ENCODE peak calls at places on chromosomes 16 and 17, in nine cellular contexts. M is prostate gland, A is transverse colon, O is vagina, Z is HL-60, K is spleen, V is HepG2, C is stomach, D is sigmoid colon. Y is an unnamed sample.

GRCh38 chr17:5031365-5032082 is 3.7 kb downstream of the SLC52A1 start:
- DNase-seq in M (peak; percentile 65), K (peak; percentile 90), C (peak; percentile 81), Z (peak; percentile 66), A (peak; percentile 88), D (peak; percentile 90), O (no peak), V (peak; percentile 50), Y (peak; percentile 78)

GRCh38 chr16:2752850-2753522 is 548 bp downstream of the SRRM2 start:
- DNase-seq in D (peak; percentile 93), V (peak; percentile 56), M (peak; percentile 78), O (no peak), C (peak; percentile 86), K (no peak), Z (peak; percentile 76), A (peak; percentile 87), Y (peak; percentile 78)

GRCh38 chr16:88569614-88569984 is 604 bp upstream of the ZC3H18 start:
- DNase-seq in A (no peak), V (peak; percentile 34), O (no peak), Z (no peak), M (peak; percentile 12), C (no peak), K (peak; percentile 91), D (no peak), Y (no peak)

GRCh38 chr16:7086842-7087616 is 245.6 kb upstream of the RBFOX1 start:
- DNase-seq in M (no peak), D (no peak), Z (peak; percentile 2), V (peak; percentile 33), O (no peak), K (no peak), A (no peak), C (no peak), Y (no peak)

GRCh38 chr17:56358651-56359050 is 205.4 kb downstream of the ANKFN1 start:
- DNase-seq in A (no peak), K (no peak), O (no peak), V (no peak), C (no peak), D (no peak), Z (no peak), M (no peak), Y (no peak)

GRCh38 chr17:73390221-73390620 is 78.4 kb upstream of the CDC42EP4 start:
- DNase-seq in K (peak; percentile 62), V (no peak), O (no peak), M (no peak), A (no peak), C (no peak), D (no peak), Z (no peak), Y (no peak)

GRCh38 chr16:30658731-30659506 is 688 bp downstream of the FBRS start:
- DNase-seq in C (peak; percentile 73), O (no peak), A (no peak), Z (peak; percentile 97), V (peak; percentile 96), D (peak; percentile 94), K (peak; percentile 95), M (peak; percentile 87), Y (peak; percentile 70)

GRCh38 chr16:86558355-86559193 is 3.5 kb upstream of the MTHFSD start:
- DNase-seq in K (peak; percentile 62), A (no peak), O (no peak), D (peak; percentile 45), V (no peak), Z (no peak), M (no peak), C (no peak), Y (no peak)

GRCh38 chr16:89095401-89095974 is 1.8 kb downstream of the ACSF3 start:
- DNase-seq in D (no peak), K (no peak), M (no peak), V (no peak), A (no peak), Z (no peak), C (no peak), O (no peak), Y (no peak)

GRCh38 chr17:28725166-28725659 is 820 bp downstream of the TLCD1 start:
- DNase-seq in A (no peak), V (peak; percentile 65), Z (peak; percentile 67), O (no peak), C (no peak), K (no peak), D (peak; percentile 70), M (no peak), Y (no peak)

GRCh38 chr16:79061199-79061598 is 539.3 kb downstream of the MAF start:
- DNase-seq in A (no peak), C (no peak), O (no peak), Z (no peak), K (no peak), D (no peak), M (no peak), V (no peak), Y (no peak)

GRCh38 chr16:15493416-15494181 is 59.2 kb downstream of the BMERB1 start:
- DNase-seq in O (no peak), M (no peak), D (no peak), C (no peak), Z (no peak), A (no peak), K (no peak), V (no peak), Y (no peak)

GRCh38 chr17:80987941-80988461 is 3.6 kb upstream of the CHMP6 start:
- DNase-seq in D (no peak), V (peak; percentile 51), Z (no peak), C (no peak), A (no peak), K (peak; percentile 88), M (no peak), O (no peak), Y (no peak)

GRCh38 chr17:42387663-42388380 is 420 bp downstream of the STAT3 start:
- DNase-seq in C (peak; percentile 65), A (peak; percentile 69), D (peak; percentile 80), K (peak; percentile 92), Z (peak; percentile 64), M (peak; percentile 61), O (no peak), V (no peak), Y (no peak)

GRCh38 chr17:42387221-42387657 is 1.0 kb downstream of the STAT3 start:
- DNase-seq in V (peak; percentile 90), Z (peak; percentile 69), D (peak; percentile 58), A (no peak), M (peak; percentile 71), K (no peak), O (no peak), C (no peak), Y (no peak)

GRCh38 chr17:42389135-42389417 is 834 bp upstream of the STAT3 start:
- DNase-seq in D (no peak), C (no peak), A (no peak), M (no peak), V (no peak), O (no peak), Z (no peak), K (no peak), Y (no peak)

GRCh38 chr17:42389902-42390301 is 1.7 kb upstream of the STAT3 start:
- DNase-seq in A (no peak), K (no peak), V (no peak), Z (no peak), D (peak; percentile 46), O (no peak), M (no peak), C (no peak), Y (no peak)

DNA sequence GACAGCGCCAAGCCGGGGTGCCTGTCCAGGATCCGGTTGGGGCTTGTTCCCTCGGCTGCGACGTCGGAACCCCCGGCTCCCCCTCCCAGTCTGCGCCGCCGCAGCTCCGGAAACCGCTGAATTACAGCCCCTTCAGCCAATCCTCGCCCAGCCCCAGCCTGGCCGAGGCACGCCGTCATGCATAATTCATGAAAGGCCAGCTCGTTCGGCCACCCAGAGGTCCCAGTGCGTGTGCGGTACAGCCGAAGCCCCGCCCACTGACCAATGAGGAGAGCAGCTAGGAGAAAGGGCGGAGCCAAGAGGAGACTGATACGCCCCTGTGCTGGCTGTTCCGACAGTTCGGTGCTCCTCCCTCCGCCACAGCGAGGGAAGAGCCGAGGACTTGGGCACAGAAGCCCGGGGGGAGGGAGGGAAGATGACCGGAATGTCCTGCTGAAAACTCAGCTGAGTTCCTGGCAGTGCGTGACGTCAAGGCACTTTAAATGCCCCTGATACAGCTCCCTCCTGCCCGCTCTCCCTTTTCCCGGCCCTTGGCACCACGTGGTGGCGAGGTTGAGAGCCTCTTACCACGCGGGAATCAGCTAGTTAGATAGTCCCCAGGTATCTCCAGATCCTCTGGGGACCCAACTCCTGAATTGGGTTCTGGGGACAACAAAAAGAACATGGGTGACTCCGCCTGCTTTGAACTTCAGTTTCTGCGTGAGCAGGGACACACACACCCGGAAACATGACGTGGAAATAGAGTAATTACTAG is at the start of gene STAT3:
- DNase-seq in C (peak; percentile 100), K (peak; percentile 100), V (peak; percentile 100), Z (peak; percentile 100), A (peak; percentile 100), D (peak; percentile 100), O (peak; percentile 100), M (peak; percentile 100), Y (peak; percentile 94)
- TF ChIP-seq POLR2AphosphoS5 in C (peak; percentile 95), K (peak; percentile 99), V (peak; percentile 81), Z (peak; percentile 65), A (peak; percentile 97), D (peak; percentile 96), O (peak; percentile 100), M (peak; percentile 98), Y (no peak)

DNA sequence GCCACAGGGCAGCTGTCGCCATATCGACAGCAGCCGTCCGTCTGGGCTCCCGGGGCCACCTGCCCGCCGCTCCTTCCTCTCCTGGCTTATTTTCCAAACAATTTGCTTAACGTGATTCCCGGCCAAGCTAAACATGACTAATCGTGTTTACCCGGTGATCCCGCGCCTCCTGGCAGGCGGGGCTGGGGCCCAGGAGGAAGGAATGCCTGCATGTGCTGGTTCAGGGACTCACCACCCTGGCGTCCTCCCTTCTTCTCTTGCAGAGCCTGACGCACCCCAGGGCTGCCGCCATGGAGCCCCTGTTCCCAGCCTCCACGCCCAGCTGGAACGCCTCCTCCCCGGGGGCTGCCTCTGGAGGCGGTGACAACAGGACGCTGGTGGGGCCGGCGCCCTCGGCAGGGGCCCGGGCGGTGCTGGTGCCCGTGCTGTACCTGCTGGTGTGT is 6.1 kb downstream of the SSTR5 start:
- DNase-seq in A (peak; percentile 72), C (peak; percentile 91), M (peak; percentile 91), V (peak; percentile 91), D (no peak), Z (no peak), O (no peak), K (no peak), Y (no peak)
- TF ChIP-seq POLR2AphosphoS5 in A (peak; percentile 54), C (no peak), M (peak; percentile 98), V (no peak), D (no peak), Z (no peak), O (peak; percentile 24), K (no peak), Y (no peak)

GRCh38 chr17:7018331-7018964 is 4.4 kb upstream of the BCL6B start:
- DNase-seq in D (peak; percentile 91), C (no peak), M (no peak), O (no peak), A (peak; percentile 34), K (no peak), Z (no peak), V (no peak), Y (no peak)
- TF ChIP-seq POLR2AphosphoS5 in D (no peak), C (no peak), M (no peak), O (peak; percentile 55), A (no peak), K (peak; percentile 70), Z (no peak), V (no peak), Y (no peak)

GRCh38 chr17:58535431-58535830 is 21.0 kb upstream of the MTMR4 start:
- DNase-seq in Z (no peak), M (no peak), V (peak; percentile 81), O (no peak), D (no peak), A (no peak), K (no peak), C (no peak), Y (no peak)
- TF ChIP-seq POLR2AphosphoS5 in Z (no peak), M (no peak), V (no peak), O (no peak), D (no peak), A (no peak), K (no peak), C (no peak), Y (no peak)

Y was measured in GM12891.